ENCODE peak calls at places on chromosomes 12 and 14, in eight cellular contexts. One of them, this sample, is unnamed.
A peak's percentile ranks its signal among the peaks of the same experiment; 100 is the strongest.

GRCh38 chr12:127078577-127079350 is 1188.2 kb upstream of the TMEM132C start:
- DNase-seq in activated B cell treated with CpG ODN at 0.5 μM for 24 hours: no peak
- DNase-seq in upper lobe of right lung: no peak
- DNase-seq in fibroblast of the aortic adventitia: peak; percentile 59
- DNase-seq in CD4-positive, alpha-beta T cell: no peak
- DNase-seq in endothelial cell: no peak
- DNase-seq in A549: no peak
- DNase-seq in AG09309: no peak
- DNase-seq in this sample: no peak

GRCh38 chr14:60722836-60723217 is 1.3 kb downstream of the SIX4 start:
- DNase-seq in upper lobe of right lung: peak; percentile 61
- DNase-seq in CD4-positive, alpha-beta T cell: no peak
- DNase-seq in A549: peak; percentile 15
- DNase-seq in activated B cell treated with CpG ODN at 0.5 μM for 24 hours: no peak
- DNase-seq in endothelial cell: no peak
- DNase-seq in AG09309: no peak
- DNase-seq in fibroblast of the aortic adventitia: peak; percentile 6
- DNase-seq in this sample: no peak

GRCh38 chr14:95533822-95534221 is 1.0 kb upstream of the GLRX5 start:
- DNase-seq in activated B cell treated with CpG ODN at 0.5 μM for 24 hours: no peak
- DNase-seq in A549: no peak
- DNase-seq in AG09309: no peak
- DNase-seq in CD4-positive, alpha-beta T cell: no peak
- DNase-seq in fibroblast of the aortic adventitia: no peak
- DNase-seq in endothelial cell: no peak
- DNase-seq in upper lobe of right lung: no peak
- DNase-seq in this sample: no peak

GRCh38 chr12:18165422-18165871 is 75.5 kb upstream of the RERGL start:
- DNase-seq in fibroblast of the aortic adventitia: peak; percentile 55
- DNase-seq in activated B cell treated with CpG ODN at 0.5 μM for 24 hours: no peak
- DNase-seq in A549: no peak
- DNase-seq in AG09309: no peak
- DNase-seq in CD4-positive, alpha-beta T cell: no peak
- DNase-seq in upper lobe of right lung: no peak
- DNase-seq in endothelial cell: no peak
- DNase-seq in this sample: no peak

GRCh38 chr14:67240978-67241415 is 238 bp upstream of the PALS1 start:
- DNase-seq in A549: peak; percentile 90
- DNase-seq in endothelial cell: peak; percentile 98
- DNase-seq in fibroblast of the aortic adventitia: peak; percentile 94
- DNase-seq in CD4-positive, alpha-beta T cell: peak; percentile 84
- DNase-seq in upper lobe of right lung: peak; percentile 99
- DNase-seq in AG09309: peak; percentile 83
- DNase-seq in activated B cell treated with CpG ODN at 0.5 μM for 24 hours: peak; percentile 91
- DNase-seq in this sample: peak; percentile 89

GRCh38 chr12:76883151-76883550 is 4.3 kb upstream of the CSRP2 start:
- DNase-seq in A549: no peak
- DNase-seq in AG09309: no peak
- DNase-seq in activated B cell treated with CpG ODN at 0.5 μM for 24 hours: no peak
- DNase-seq in fibroblast of the aortic adventitia: peak; percentile 38
- DNase-seq in endothelial cell: no peak
- DNase-seq in upper lobe of right lung: no peak
- DNase-seq in CD4-positive, alpha-beta T cell: no peak
- DNase-seq in this sample: no peak

GRCh38 chr12:109934026-109934425 is 34.0 kb downstream of the TCHP start:
- DNase-seq in activated B cell treated with CpG ODN at 0.5 μM for 24 hours: no peak
- DNase-seq in CD4-positive, alpha-beta T cell: no peak
- DNase-seq in endothelial cell: no peak
- DNase-seq in upper lobe of right lung: no peak
- DNase-seq in AG09309: no peak
- DNase-seq in A549: peak; percentile 28
- DNase-seq in fibroblast of the aortic adventitia: peak; percentile 29
- DNase-seq in this sample: no peak

GRCh38 chr12:4407136-4407535 is 27.6 kb upstream of the FGF23 start:
- DNase-seq in fibroblast of the aortic adventitia: no peak
- DNase-seq in activated B cell treated with CpG ODN at 0.5 μM for 24 hours: no peak
- DNase-seq in AG09309: no peak
- DNase-seq in endothelial cell: no peak
- DNase-seq in CD4-positive, alpha-beta T cell: no peak
- DNase-seq in A549: no peak
- DNase-seq in upper lobe of right lung: no peak
- DNase-seq in this sample: no peak

GRCh38 chr12:40992674-40993073 is 195.4 kb upstream of the PDZRN4 start:
- DNase-seq in AG09309: no peak
- DNase-seq in activated B cell treated with CpG ODN at 0.5 μM for 24 hours: no peak
- DNase-seq in A549: no peak
- DNase-seq in endothelial cell: no peak
- DNase-seq in fibroblast of the aortic adventitia: no peak
- DNase-seq in upper lobe of right lung: no peak
- DNase-seq in CD4-positive, alpha-beta T cell: no peak
- DNase-seq in this sample: no peak

GRCh38 chr14:21042918-21043317 is 756 bp downstream of the RNASE7 start:
- DNase-seq in CD4-positive, alpha-beta T cell: no peak
- DNase-seq in fibroblast of the aortic adventitia: no peak
- DNase-seq in activated B cell treated with CpG ODN at 0.5 μM for 24 hours: no peak
- DNase-seq in upper lobe of right lung: no peak
- DNase-seq in A549: no peak
- DNase-seq in AG09309: no peak
- DNase-seq in endothelial cell: no peak
- DNase-seq in this sample: no peak

GRCh38 chr12:89343127-89343526 is 9.2 kb downstream of the DUSP6 start:
- DNase-seq in CD4-positive, alpha-beta T cell: no peak
- DNase-seq in endothelial cell: no peak
- DNase-seq in A549: no peak
- DNase-seq in upper lobe of right lung: no peak
- DNase-seq in AG09309: no peak
- DNase-seq in fibroblast of the aortic adventitia: peak; percentile 60
- DNase-seq in activated B cell treated with CpG ODN at 0.5 μM for 24 hours: no peak
- DNase-seq in this sample: no peak

GRCh38 chr12:88904705-88905104 is 324.4 kb upstream of the KITLG start:
- DNase-seq in CD4-positive, alpha-beta T cell: no peak
- DNase-seq in AG09309: no peak
- DNase-seq in A549: no peak
- DNase-seq in fibroblast of the aortic adventitia: peak; percentile 43
- DNase-seq in endothelial cell: no peak
- DNase-seq in activated B cell treated with CpG ODN at 0.5 μM for 24 hours: no peak
- DNase-seq in upper lobe of right lung: no peak
- DNase-seq in this sample: no peak

GRCh38 chr12:53652366-53652765 is 23.5 kb downstream of the ATP5MC2 start:
- DNase-seq in CD4-positive, alpha-beta T cell: no peak
- DNase-seq in A549: no peak
- DNase-seq in activated B cell treated with CpG ODN at 0.5 μM for 24 hours: no peak
- DNase-seq in upper lobe of right lung: no peak
- DNase-seq in fibroblast of the aortic adventitia: no peak
- DNase-seq in AG09309: peak; percentile 51
- DNase-seq in endothelial cell: no peak
- DNase-seq in this sample: no peak

DNA sequence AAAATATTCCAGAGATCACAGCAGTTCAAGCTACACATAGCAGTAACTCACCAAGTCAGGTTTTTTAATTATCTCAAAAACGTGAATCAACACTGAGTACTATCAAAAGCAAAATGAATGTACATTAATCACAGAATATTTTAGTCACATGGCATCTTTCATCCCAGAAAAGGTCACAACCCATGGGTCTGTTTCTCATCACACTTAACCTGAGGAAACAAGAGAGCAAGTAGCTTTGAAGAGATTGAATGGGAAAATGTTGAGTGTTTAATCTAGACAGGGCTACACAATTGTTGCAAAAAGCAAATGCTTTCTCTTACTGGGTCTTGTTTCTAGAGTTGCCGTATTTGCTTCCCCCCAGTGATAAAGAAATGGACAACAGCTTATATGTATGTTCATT is 1513.8 kb upstream of the SEL1L start:
- DNase-seq in fibroblast of the aortic adventitia: no peak
- DNase-seq in activated B cell treated with CpG ODN at 0.5 μM for 24 hours: no peak
- DNase-seq in CD4-positive, alpha-beta T cell: no peak
- DNase-seq in AG09309: no peak
- DNase-seq in upper lobe of right lung: no peak
- DNase-seq in A549: no peak
- DNase-seq in endothelial cell: no peak
- DNase-seq in this sample: no peak
- TF ChIP-seq CTCF in fibroblast of the aortic adventitia: no peak
- TF ChIP-seq CTCF in activated B cell treated with CpG ODN at 0.5 μM for 24 hours: no peak
- TF ChIP-seq CTCF in CD4-positive, alpha-beta T cell: no peak
- TF ChIP-seq CTCF in AG09309: no peak
- TF ChIP-seq CTCF in upper lobe of right lung: no peak
- TF ChIP-seq CTCF in A549: no peak
- TF ChIP-seq CTCF in endothelial cell: no peak
- TF ChIP-seq CTCF in this sample: no peak

DNA sequence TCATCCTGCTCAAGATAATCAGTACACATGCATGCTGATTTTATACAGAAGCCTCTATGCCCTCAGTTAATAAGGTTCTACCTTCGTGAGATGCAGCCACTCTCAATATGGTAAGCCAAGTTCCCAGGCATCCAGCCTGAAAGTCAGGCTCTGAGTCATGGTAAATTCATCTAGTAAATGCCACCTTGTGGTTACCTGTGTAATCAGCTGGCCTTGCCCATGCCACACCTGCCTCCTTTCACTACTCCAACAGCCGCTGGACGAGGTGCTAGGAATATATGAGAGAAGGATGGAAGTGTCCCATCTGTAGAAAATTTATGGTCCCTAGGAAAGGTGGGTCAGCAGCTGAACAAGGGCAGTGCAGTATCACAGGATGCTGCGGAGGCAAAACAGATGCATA is 207.3 kb downstream of the SSPN start:
- DNase-seq in fibroblast of the aortic adventitia: no peak
- DNase-seq in endothelial cell: no peak
- DNase-seq in activated B cell treated with CpG ODN at 0.5 μM for 24 hours: no peak
- DNase-seq in A549: no peak
- DNase-seq in AG09309: no peak
- DNase-seq in CD4-positive, alpha-beta T cell: no peak
- DNase-seq in upper lobe of right lung: no peak
- DNase-seq in this sample: no peak
- TF ChIP-seq CTCF in fibroblast of the aortic adventitia: no peak
- TF ChIP-seq CTCF in endothelial cell: no peak
- TF ChIP-seq CTCF in activated B cell treated with CpG ODN at 0.5 μM for 24 hours: no peak
- TF ChIP-seq CTCF in A549: peak; percentile 18
- TF ChIP-seq CTCF in AG09309: no peak
- TF ChIP-seq CTCF in CD4-positive, alpha-beta T cell: no peak
- TF ChIP-seq CTCF in upper lobe of right lung: peak; percentile 19
- TF ChIP-seq CTCF in this sample: no peak

DNA sequence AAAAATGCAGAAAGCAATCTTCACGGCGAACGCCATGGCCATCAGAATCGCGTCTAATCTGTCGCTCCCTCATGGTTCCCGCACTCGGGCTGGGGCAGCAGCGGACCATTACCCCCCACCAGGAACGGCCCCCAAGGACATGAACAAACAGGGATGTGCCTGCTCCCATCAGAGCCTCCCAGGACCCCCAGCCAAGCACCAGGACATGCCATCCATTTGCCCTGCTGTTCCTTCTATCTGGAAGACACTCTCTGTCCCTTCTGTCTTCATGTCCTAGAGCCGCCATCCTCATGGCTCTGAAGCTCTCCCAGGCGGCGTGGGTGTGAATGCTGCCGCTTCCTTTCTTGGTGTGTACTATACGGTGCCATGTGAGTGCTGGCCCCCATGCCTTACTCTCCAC is 371.8 kb downstream of the BCL11B start:
- DNase-seq in CD4-positive, alpha-beta T cell: no peak
- DNase-seq in activated B cell treated with CpG ODN at 0.5 μM for 24 hours: no peak
- DNase-seq in A549: no peak
- DNase-seq in upper lobe of right lung: no peak
- DNase-seq in fibroblast of the aortic adventitia: no peak
- DNase-seq in AG09309: no peak
- DNase-seq in endothelial cell: no peak
- DNase-seq in this sample: no peak
- TF ChIP-seq CTCF in CD4-positive, alpha-beta T cell: no peak
- TF ChIP-seq CTCF in activated B cell treated with CpG ODN at 0.5 μM for 24 hours: no peak
- TF ChIP-seq CTCF in A549: no peak
- TF ChIP-seq CTCF in upper lobe of right lung: no peak
- TF ChIP-seq CTCF in fibroblast of the aortic adventitia: no peak
- TF ChIP-seq CTCF in AG09309: no peak
- TF ChIP-seq CTCF in endothelial cell: no peak
- TF ChIP-seq CTCF in this sample: no peak

GRCh38 chr12:92608418-92609091 is 94.2 kb upstream of the PLEKHG7 start:
- DNase-seq in upper lobe of right lung: no peak
- DNase-seq in AG09309: no peak
- DNase-seq in fibroblast of the aortic adventitia: peak; percentile 68
- DNase-seq in endothelial cell: no peak
- DNase-seq in CD4-positive, alpha-beta T cell: no peak
- DNase-seq in A549: peak; percentile 27
- DNase-seq in activated B cell treated with CpG ODN at 0.5 μM for 24 hours: no peak
- DNase-seq in this sample: no peak
- TF ChIP-seq CTCF in upper lobe of right lung: peak; percentile 52
- TF ChIP-seq CTCF in AG09309: peak; percentile 59
- TF ChIP-seq CTCF in fibroblast of the aortic adventitia: peak; percentile 66
- TF ChIP-seq CTCF in endothelial cell: no peak
- TF ChIP-seq CTCF in CD4-positive, alpha-beta T cell: peak; percentile 46
- TF ChIP-seq CTCF in A549: peak; percentile 67
- TF ChIP-seq CTCF in activated B cell treated with CpG ODN at 0.5 μM for 24 hours: no peak
- TF ChIP-seq CTCF in this sample: peak; percentile 3

GRCh38 chr14:24818054-24818822 is 184.2 kb upstream of the GZMB start:
- DNase-seq in endothelial cell: no peak
- DNase-seq in A549: no peak
- DNase-seq in CD4-positive, alpha-beta T cell: no peak
- DNase-seq in activated B cell treated with CpG ODN at 0.5 μM for 24 hours: no peak
- DNase-seq in AG09309: no peak
- DNase-seq in fibroblast of the aortic adventitia: no peak
- DNase-seq in upper lobe of right lung: no peak
- DNase-seq in this sample: no peak

GRCh38 chr14:24816011-24816928 is 182.3 kb upstream of the GZMB start:
- DNase-seq in CD4-positive, alpha-beta T cell: no peak
- DNase-seq in activated B cell treated with CpG ODN at 0.5 μM for 24 hours: no peak
- DNase-seq in upper lobe of right lung: no peak
- DNase-seq in AG09309: no peak
- DNase-seq in fibroblast of the aortic adventitia: peak; percentile 70
- DNase-seq in A549: no peak
- DNase-seq in endothelial cell: no peak
- DNase-seq in this sample: no peak

GRCh38 chr14:24816929-24817637 is 183.1 kb upstream of the GZMB start:
- DNase-seq in activated B cell treated with CpG ODN at 0.5 μM for 24 hours: no peak
- DNase-seq in AG09309: no peak
- DNase-seq in A549: no peak
- DNase-seq in fibroblast of the aortic adventitia: no peak
- DNase-seq in upper lobe of right lung: no peak
- DNase-seq in endothelial cell: no peak
- DNase-seq in CD4-positive, alpha-beta T cell: no peak
- DNase-seq in this sample: no peak

GRCh38 chr14:24818823-24819341 is 184.9 kb upstream of the GZMB start:
- DNase-seq in upper lobe of right lung: no peak
- DNase-seq in AG09309: no peak
- DNase-seq in activated B cell treated with CpG ODN at 0.5 μM for 24 hours: no peak
- DNase-seq in CD4-positive, alpha-beta T cell: no peak
- DNase-seq in fibroblast of the aortic adventitia: no peak
- DNase-seq in endothelial cell: no peak
- DNase-seq in A549: no peak
- DNase-seq in this sample: no peak

GRCh38 chr14:24817638-24818053 is 183.7 kb upstream of the GZMB start:
- DNase-seq in A549: no peak
- DNase-seq in CD4-positive, alpha-beta T cell: no peak
- DNase-seq in endothelial cell: peak; percentile 29
- DNase-seq in activated B cell treated with CpG ODN at 0.5 μM for 24 hours: no peak
- DNase-seq in fibroblast of the aortic adventitia: peak; percentile 62
- DNase-seq in AG09309: no peak
- DNase-seq in upper lobe of right lung: no peak
- DNase-seq in this sample: no peak
- TF ChIP-seq CTCF in A549: peak; percentile 23
- TF ChIP-seq CTCF in CD4-positive, alpha-beta T cell: no peak
- TF ChIP-seq CTCF in endothelial cell: no peak
- TF ChIP-seq CTCF in activated B cell treated with CpG ODN at 0.5 μM for 24 hours: no peak
- TF ChIP-seq CTCF in fibroblast of the aortic adventitia: peak; percentile 70
- TF ChIP-seq CTCF in AG09309: peak; percentile 73
- TF ChIP-seq CTCF in upper lobe of right lung: no peak
- TF ChIP-seq CTCF in this sample: no peak

GRCh38 chr12:20248646-20249045 is 119.7 kb upstream of the PDE3A start:
- DNase-seq in A549: no peak
- DNase-seq in fibroblast of the aortic adventitia: no peak
- DNase-seq in CD4-positive, alpha-beta T cell: no peak
- DNase-seq in endothelial cell: no peak
- DNase-seq in activated B cell treated with CpG ODN at 0.5 μM for 24 hours: no peak
- DNase-seq in upper lobe of right lung: no peak
- DNase-seq in AG09309: no peak
- DNase-seq in this sample: no peak
- TF ChIP-seq CTCF in A549: no peak
- TF ChIP-seq CTCF in fibroblast of the aortic adventitia: no peak
- TF ChIP-seq CTCF in CD4-positive, alpha-beta T cell: no peak
- TF ChIP-seq CTCF in endothelial cell: no peak
- TF ChIP-seq CTCF in activated B cell treated with CpG ODN at 0.5 μM for 24 hours: no peak
- TF ChIP-seq CTCF in upper lobe of right lung: no peak
- TF ChIP-seq CTCF in AG09309: no peak
- TF ChIP-seq CTCF in this sample: no peak

This sample was measured in CD14-positive monocyte.